ENCODE peak calls at places on chromosome 6, in seven cellular contexts. G is adrenal gland; H is HS-27A; N is stimulated activated CD4-positive, alpha-beta T cell treated with anti-CD3 and anti-CD28 coated beads, Interleukin-12 subunit alpha, Interleukin-12 subunit beta, amount 100 ng/mL, for 24 hours; K is psoas muscle; S is anterior cingulate cortex; Y is left colon. J is an unnamed sample.
A peak's percentile ranks its signal among the peaks of the same experiment; 100 is the strongest.

GRCh38 chr6:27816906-27817305 is 95.3 kb downstream of the OR2B2 start:
- DNase-seq in G (no peak), H (no peak), N (no peak), K (no peak), S (no peak), Y (no peak), J (no peak)

GRCh38 chr6:88480822-88481221 is 314.7 kb upstream of the CNR1 start:
- DNase-seq in G (no peak), H (no peak), N (no peak), K (no peak), S (no peak), Y (no peak), J (no peak)

GRCh38 chr6:25492951-25493350 is 159.1 kb upstream of the SCGN start:
- DNase-seq in G (no peak), H (no peak), N (no peak), K (no peak), S (no peak), Y (no peak), J (no peak)

GRCh38 chr6:47854996-47855395 is 73.2 kb downstream of the OPN5 start:
- DNase-seq in G (no peak), H (no peak), N (no peak), K (no peak), S (no peak), Y (no peak), J (no peak)

GRCh38 chr6:121506761-121507754 is 71.6 kb downstream of the GJA1 start:
- DNase-seq in G (no peak), H (no peak), N (no peak), K (peak; percentile 56), S (no peak), Y (no peak), J (no peak)

GRCh38 chr6:111850288-111850937 is 22.8 kb downstream of the FYN start:
- DNase-seq in G (no peak), H (no peak), N (no peak), K (no peak), S (no peak), Y (no peak), J (no peak)

GRCh38 chr6:124463271-124463670 is 499.0 kb upstream of the RNF217 start:
- DNase-seq in G (no peak), H (no peak), N (no peak), K (no peak), S (no peak), Y (no peak), J (no peak)

GRCh38 chr6:38346291-38347079 is 293.2 kb downstream of the BTBD9 start:
- DNase-seq in G (no peak), H (peak; percentile 36), N (no peak), K (no peak), S (no peak), Y (no peak), J (no peak)

GRCh38 chr6:153405926-153406325 is 274.8 kb upstream of the RGS17 start:
- DNase-seq in G (no peak), H (no peak), N (no peak), K (no peak), S (no peak), Y (no peak), J (no peak)

GRCh38 chr6:106114492-106114891 is 28.4 kb downstream of the PRDM1 start:
- DNase-seq in G (no peak), H (no peak), N (no peak), K (no peak), S (no peak), Y (no peak), J (no peak)

GRCh38 chr6:125714431-125715090 is 34.9 kb upstream of the HEY2 start:
- DNase-seq in G (no peak), H (no peak), N (no peak), K (no peak), S (no peak), Y (no peak), J (no peak)

GRCh38 chr6:83193747-83194582 is 808 bp downstream of the RWDD2A start:
- DNase-seq in G (peak; percentile 60), H (no peak), N (no peak), K (peak; percentile 65), S (peak; percentile 16), Y (peak; percentile 42), J (peak; percentile 29)

GRCh38 chr6:123629234-123629941 is 7.4 kb downstream of the TRDN start:
- DNase-seq in G (no peak), H (no peak), N (no peak), K (no peak), S (no peak), Y (no peak), J (no peak)

GRCh38 chr6:12785301-12785700 is 68.7 kb downstream of the PHACTR1 start:
- DNase-seq in G (no peak), H (no peak), N (no peak), K (no peak), S (no peak), Y (no peak), J (no peak)

GRCh38 chr6:107730683-107731314 is 93.3 kb downstream of the SCML4 start:
- DNase-seq in G (no peak), H (no peak), N (no peak), K (no peak), S (no peak), Y (no peak), J (no peak)

GRCh38 chr6:33880746-33881145 is 76.9 kb upstream of the MLN start:
- DNase-seq in G (no peak), H (no peak), N (no peak), K (peak; percentile 15), S (no peak), Y (peak; percentile 71), J (no peak)

GRCh38 chr6:169959129-169960002 is 207.9 kb downstream of the ERMARD start:
- DNase-seq in G (no peak), H (no peak), N (no peak), K (no peak), S (no peak), Y (peak; percentile 51), J (peak; percentile 77)

GRCh38 chr6:29667158-29667557 is 10.3 kb downstream of the MOG start:
- DNase-seq in G (no peak), H (no peak), N (no peak), K (no peak), S (no peak), Y (no peak), J (no peak)

GRCh38 chr6:93423542-93423941 is 4.2 kb upstream of the EPHA7 start:
- DNase-seq in G (peak; percentile 15), H (no peak), N (no peak), K (no peak), S (no peak), Y (no peak), J (no peak)

GRCh38 chr6:125953502-125953875 is 3.1 kb upstream of the HINT3 start:
- DNase-seq in G (no peak), H (no peak), N (no peak), K (no peak), S (no peak), Y (peak; percentile 69), J (no peak)

GRCh38 chr6:126905917-126906316 is 212.6 kb upstream of the RSPO3 start:
- DNase-seq in G (no peak), H (no peak), N (no peak), K (no peak), S (no peak), Y (no peak), J (no peak)

GRCh38 chr6:41878961-41879405 is 16.2 kb downstream of the USP49 start:
- DNase-seq in G (no peak), H (no peak), N (no peak), K (no peak), S (no peak), Y (no peak), J (no peak)

GRCh38 chr6:39464067-39464466 is 141.6 kb upstream of the KCNK16 start:
- DNase-seq in G (no peak), H (no peak), N (no peak), K (no peak), S (no peak), Y (no peak), J (no peak)

GRCh38 chr6:55497694-55498093 is 81.3 kb downstream of the HMGCLL1 start:
- DNase-seq in G (no peak), H (no peak), N (no peak), K (no peak), S (no peak), Y (no peak), J (no peak)

GRCh38 chr6:136737343-136738177 is 54.7 kb downstream of the MAP3K5 start:
- DNase-seq in G (no peak), H (no peak), N (no peak), K (no peak), S (no peak), Y (no peak), J (no peak)

GRCh38 chr6:121557146-121557545 is 121.7 kb downstream of the GJA1 start:
- DNase-seq in G (no peak), H (no peak), N (no peak), K (no peak), S (no peak), Y (no peak), J (no peak)

GRCh38 chr6:49339096-49339495 is 124.0 kb downstream of the MMUT start:
- DNase-seq in G (no peak), H (no peak), N (no peak), K (no peak), S (no peak), Y (no peak), J (no peak)

GRCh38 chr6:118776607-118777549 is 117.1 kb upstream of the ASF1A start:
- DNase-seq in G (peak; percentile 76), H (peak; percentile 92), N (peak; percentile 27), K (peak; percentile 62), S (peak; percentile 15), Y (no peak), J (peak; percentile 77)

GRCh38 chr6:7546832-7547714 is 5.6 kb downstream of the DSP start:
- DNase-seq in G (no peak), H (no peak), N (no peak), K (no peak), S (no peak), Y (peak; percentile 34), J (no peak)

GRCh38 chr6:53424300-53424699 is 75.5 kb upstream of the ELOVL5 start:
- DNase-seq in G (no peak), H (no peak), N (no peak), K (no peak), S (no peak), Y (no peak), J (no peak)

GRCh38 chr6:28789553-28790083 is 134.2 kb downstream of the TRIM27 start:
- DNase-seq in G (no peak), H (peak; percentile 66), N (no peak), K (no peak), S (no peak), Y (no peak), J (no peak)

GRCh38 chr6:5366941-5367340 is 105.6 kb downstream of the FARS2 start:
- DNase-seq in G (no peak), H (no peak), N (no peak), K (no peak), S (no peak), Y (no peak), J (no peak)

GRCh38 chr6:143074101-143074500 is 13.4 kb downstream of the AIG1 start:
- DNase-seq in G (no peak), H (no peak), N (no peak), K (no peak), S (no peak), Y (no peak), J (no peak)

GRCh38 chr6:125273965-125274364 is 27.8 kb downstream of the HDDC2 start:
- DNase-seq in G (peak; percentile 59), H (no peak), N (no peak), K (no peak), S (no peak), Y (peak; percentile 70), J (no peak)

GRCh38 chr6:20699402-20699801 is 165.1 kb downstream of the CDKAL1 start:
- DNase-seq in G (no peak), H (no peak), N (no peak), K (no peak), S (no peak), Y (no peak), J (no peak)